ENCODE peak calls at places on chromosomes 13 and 19, in seven cellular contexts. H, J, Z, Q, N, M and O are unnamed samples. For H3K36me3, the result is how much of the 10 kb centered on the place peaks cover.

GRCh38 chr13:51444922-51445321 is 7.9 kb downstream of the INTS6 start:
- DNase-seq in H (peak), N (no peak), J (no peak), Z (no peak), M (peak), Q (no peak), O (no peak)

GRCh38 chr13:73056054-73056962 is 2.5 kb upstream of the KLF5 start:
- DNase-seq in N (no peak), H (no peak), Q (no peak), J (no peak), M (no peak), Z (no peak), O (no peak)

GRCh38 chr13:90534617-90535340 is 812.7 kb upstream of the MIR17HG start:
- DNase-seq in N (no peak), J (no peak), Z (no peak), Q (no peak), H (no peak), M (no peak), O (no peak)

GRCh38 chr19:50977626-50978025 is 6.1 kb downstream of the KLK7 start:
- DNase-seq in Q (no peak), M (no peak), H (no peak), Z (no peak), J (no peak), N (no peak), O (no peak)

GRCh38 chr13:76307157-76307556 is 579.0 kb downstream of the KCTD12 start:
- DNase-seq in J (no peak), M (no peak), Z (no peak), Q (no peak), H (no peak), N (no peak), O (no peak)

GRCh38 chr13:95083758-95084157 is 217.5 kb downstream of the ABCC4 start:
- DNase-seq in H (no peak), N (no peak), Q (no peak), J (no peak), Z (no peak), M (no peak), O (no peak)

GRCh38 chr13:26015276-26015934 is 36.4 kb downstream of the SHISA2 start:
- DNase-seq in H (no peak), Z (no peak), M (no peak), J (no peak), Q (no peak), N (no peak), O (no peak)

GRCh38 chr13:22915442-22916082 is 265.2 kb upstream of the SGCG start:
- DNase-seq in M (peak), J (no peak), H (peak), N (no peak), Q (no peak), Z (peak), O (no peak)

GRCh38 chr13:44783987-44784734 is 205.1 kb downstream of the NUFIP1 start:
- DNase-seq in Q (no peak), M (no peak), H (no peak), J (no peak), Z (no peak), N (no peak), O (no peak)

GRCh38 chr19:57672466-57672865 is 3.7 kb downstream of the ZSCAN4 start:
- DNase-seq in Z (no peak), Q (no peak), N (no peak), H (no peak), M (no peak), J (no peak), O (no peak)

GRCh38 chr19:31348416-31349159 is 648 bp downstream of the TSHZ3 start:
- DNase-seq in N (no peak), H (peak), M (peak), Q (no peak), Z (no peak), J (no peak), O (peak)

GRCh38 chr13:50994651-50995050 is 85.1 kb downstream of the RNASEH2B start:
- DNase-seq in Q (no peak), Z (no peak), J (no peak), N (no peak), H (no peak), M (no peak), O (no peak)

GRCh38 chr13:48500652-48501197 is 32.2 kb downstream of the RCBTB2 start:
- DNase-seq in Q (no peak), J (no peak), Z (no peak), N (no peak), M (peak), H (no peak), O (no peak)

GRCh38 chr13:36014763-36015162 is 116.4 kb downstream of the DCLK1 start:
- DNase-seq in Q (no peak), N (no peak), Z (no peak), H (no peak), J (no peak), M (no peak), O (no peak)

GRCh38 chr13:93655132-93655531 is 428.5 kb downstream of the GPC6 start:
- DNase-seq in J (no peak), Z (no peak), Q (no peak), H (no peak), M (no peak), N (no peak), O (no peak)

GRCh38 chr13:113646921-113647340 is 11.1 kb downstream of the ATP4B start:
- DNase-seq in H (no peak), M (no peak), N (no peak), Z (peak), J (no peak), Q (no peak), O (peak)

GRCh38 chr13:46577656-46578589 is 25.0 kb downstream of the LRCH1 start:
- DNase-seq in H (no peak), J (no peak), N (no peak), Z (no peak), Q (no peak), M (no peak), O (no peak)

GRCh38 chr13:46575843-46576242 is 22.9 kb downstream of the LRCH1 start:
- DNase-seq in J (no peak), N (peak), H (no peak), Z (no peak), Q (no peak), M (no peak), O (no peak)

GRCh38 chr13:46578590-46578975 is 25.6 kb downstream of the LRCH1 start:
- DNase-seq in Z (no peak), M (no peak), H (no peak), J (no peak), Q (no peak), N (no peak), O (no peak)

GRCh38 chr13:46572758-46573384 is 19.9 kb downstream of the LRCH1 start:
- DNase-seq in Q (no peak), N (no peak), Z (no peak), H (no peak), J (no peak), M (no peak), O (no peak)

DNA sequence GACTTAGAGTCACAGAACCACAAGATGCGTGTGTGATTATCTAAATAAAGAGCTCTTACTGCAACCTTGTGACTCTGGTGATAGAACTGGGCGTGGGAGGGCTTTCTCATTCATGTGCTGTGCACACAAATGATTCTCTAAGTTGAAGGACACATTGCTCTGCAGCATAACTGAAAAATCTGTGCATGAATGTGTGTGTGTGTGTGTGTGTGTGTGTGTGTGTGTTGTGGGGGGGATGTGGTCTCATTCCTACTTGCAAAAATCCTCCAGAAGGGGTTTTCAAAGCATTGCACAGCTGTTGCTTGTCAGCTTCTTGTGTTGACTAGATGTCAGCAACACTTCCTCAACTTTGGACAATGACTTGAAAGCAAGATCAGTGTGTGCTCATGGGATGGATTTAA is 22.4 kb downstream of the LRCH1 start:
- DNase-seq in N (no peak), M (no peak), Q (no peak), J (peak), H (no peak), Z (no peak), O (no peak)
- TF ChIP-seq POLR2AphosphoS5 in N (no peak), M (no peak), Q (no peak), J (peak), H (no peak), Z (no peak), O (no peak)

DNA sequence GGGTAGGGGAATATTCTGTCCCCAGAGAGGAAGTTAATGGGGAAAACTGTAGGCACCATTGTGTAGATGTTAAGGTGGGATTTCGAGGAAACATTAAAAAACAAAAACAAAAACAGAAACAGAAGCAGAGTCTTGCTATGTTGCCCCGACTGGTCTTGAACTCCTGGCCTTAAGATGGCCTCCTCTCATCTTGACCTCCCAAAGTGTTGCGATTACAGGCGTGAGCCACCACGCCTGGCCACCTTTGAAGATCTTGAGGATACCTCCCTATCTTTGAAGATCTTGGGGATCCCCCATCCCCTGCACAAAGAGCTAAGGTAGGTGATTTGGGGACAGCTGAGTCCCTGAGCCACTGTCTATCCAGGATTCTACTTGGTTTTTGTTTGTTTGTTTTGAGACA is 553 bp upstream of the ICAM3 start:
- DNase-seq in H (no peak), Q (no peak), Z (no peak), N (no peak), M (no peak), J (no peak), O (no peak)
- H3K4me3 ChIP-seq in H (no peak), Q (no peak), Z (no peak), N (no peak), M (no peak), J (peak), O (no peak)

DNA sequence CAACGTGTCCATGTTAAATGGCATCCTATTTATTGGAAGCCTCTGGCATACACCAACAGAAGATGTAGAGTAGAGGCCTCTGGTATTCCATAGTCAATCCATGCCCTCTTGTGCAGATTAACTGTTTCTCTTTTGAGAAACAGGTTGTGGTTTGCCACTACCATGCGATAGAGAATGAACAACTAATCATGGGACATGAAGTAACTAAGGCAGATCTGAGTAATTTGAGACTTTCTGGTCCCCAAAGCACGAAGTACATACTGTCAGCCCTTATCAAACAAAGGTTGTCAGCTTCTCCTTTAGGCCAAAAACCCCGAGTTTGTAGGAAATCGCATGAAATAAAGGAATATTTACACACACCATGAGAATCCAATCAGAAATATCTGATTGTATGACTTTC is 3.6 kb downstream of the ZNF121 start:
- DNase-seq in H (no peak), Z (no peak), Q (no peak), N (no peak), M (no peak), J (no peak), O (no peak)
- H3K36me3 ChIP-seq in H (half or more), Z (under half), Q (under half), N (under half), M (under half), J (under half), O (under half)

DNA sequence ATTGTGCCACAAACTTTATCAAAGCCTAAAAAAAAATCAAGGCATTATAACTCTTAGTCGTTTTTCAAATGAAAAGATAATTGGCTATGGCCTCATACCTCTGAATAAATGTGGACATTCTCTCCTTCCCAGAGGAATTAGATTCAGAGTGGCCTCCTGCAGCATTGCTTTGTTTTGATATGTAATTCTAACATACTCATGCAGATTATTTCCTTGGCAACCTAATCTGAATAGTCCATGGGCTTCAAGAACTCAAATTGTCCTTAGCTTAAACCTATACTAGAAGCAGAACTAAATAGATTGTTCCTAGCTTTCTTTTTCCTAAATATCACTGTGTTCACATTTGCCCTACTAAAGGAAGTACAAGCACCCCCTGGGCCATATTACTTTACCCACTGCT is 1146.9 kb downstream of the OLFM4 start:
- DNase-seq in N (no peak), Q (no peak), J (no peak), M (peak), H (no peak), Z (no peak), O (no peak)
- TF ChIP-seq POLR2AphosphoS5 in N (no peak), Q (no peak), J (no peak), M (no peak), H (no peak), Z (no peak), O (no peak)

GRCh38 chr13:60162096-60162495 is 1.6 kb downstream of the DIAPH3 start:
- DNase-seq in J (no peak), M (no peak), H (no peak), Q (no peak), N (no peak), Z (no peak), O (no peak)
- H3K4me3 ChIP-seq in J (peak), M (peak), H (peak), Q (no peak), N (no peak), Z (no peak), O (no peak)

DNA sequence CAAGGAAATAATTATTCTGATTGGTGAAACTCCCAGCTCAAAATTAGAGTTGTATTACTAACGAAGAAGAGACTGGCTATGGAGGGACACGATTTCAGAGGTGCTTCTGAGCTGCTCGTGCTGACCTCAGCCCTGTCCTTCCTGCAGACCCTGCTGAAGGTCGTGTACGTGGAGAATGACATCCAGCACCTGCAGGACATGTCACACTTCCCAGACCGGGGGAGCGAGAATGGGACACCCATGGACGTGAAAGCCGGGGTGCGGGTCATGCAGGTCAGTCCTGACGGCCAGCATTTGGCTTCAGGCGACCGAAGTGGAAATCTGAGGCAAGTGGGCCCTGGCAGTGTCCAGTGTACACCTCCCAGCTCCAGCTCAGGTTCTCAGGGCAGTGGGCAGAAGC is 28.0 kb upstream of the OVOL3 start:
- DNase-seq in M (no peak), Q (no peak), N (no peak), H (no peak), Z (no peak), J (no peak), O (no peak)
- H3K36me3 ChIP-seq in M (under half), Q (under half), N (under half), H (under half), Z (under half), J (under half), O (under half)